ENCODE peak calls at places on chromosomes 16 and 17, in ten cellular contexts. O is activated CD4-positive, alpha-beta T cell treated with anti-CD3 and anti-CD28 coated beads, Interleukin-2, amount 50 U/mL, for 1 hour; F is kidney tubule cell; Z is A549; V is DMS 273 treated with DMSO at 0.1 percent for 48 hours; W is MCF 10A; J is heart left ventricle; P is cardiac muscle cell; R is trophoblast cell; E is OCI-LY7. B is an unnamed sample.

GRCh38 chr16:85673529-85674417 is 15.0 kb downstream of the GINS2 start:
- DNase-seq in O (no peak), V (peak), W (peak), Z (no peak), E (no peak), P (peak), R (no peak), J (no peak), F (no peak), B (peak)

GRCh38 chr17:4808378-4808767 is 1.4 kb downstream of the PLD2 start:
- DNase-seq in F (no peak), R (no peak), P (peak), J (peak), Z (no peak), O (no peak), V (no peak), E (no peak), W (peak), B (no peak)

GRCh38 chr17:29566473-29567361 is at the start of gene ABHD15:
- DNase-seq in R (peak), F (peak), W (peak), J (peak), Z (peak), P (peak), V (peak), E (peak), O (peak), B (peak)

GRCh38 chr17:31522284-31522931 is 130.9 kb downstream of the RAB11FIP4 start:
- DNase-seq in F (no peak), J (no peak), P (no peak), O (no peak), Z (no peak), V (no peak), E (no peak), R (no peak), W (no peak), B (no peak)

GRCh38 chr16:11836653-11837244 is 14.6 kb downstream of the RSL1D1 start:
- DNase-seq in J (no peak), V (no peak), F (peak), P (peak), R (peak), O (no peak), Z (peak), W (peak), E (no peak), B (peak)

GRCh38 chr17:77700165-77700881 is 258.2 kb upstream of the TNRC6C start:
- DNase-seq in W (no peak), P (no peak), F (no peak), V (no peak), E (no peak), O (no peak), R (no peak), Z (no peak), J (no peak), B (no peak)

GRCh38 chr17:79838541-79839274 is 532 bp downstream of the CBX4 start:
- DNase-seq in O (peak), R (peak), F (peak), V (no peak), E (peak), P (peak), Z (peak), W (peak), J (peak), B (peak)

GRCh38 chr16:8894736-8895334 is 12.7 kb downstream of the LITAFD start:
- DNase-seq in J (no peak), F (no peak), R (no peak), E (no peak), O (no peak), Z (no peak), P (no peak), W (no peak), V (no peak), B (no peak)

GRCh38 chr17:82241183-82241925 is 12.5 kb downstream of the SLC16A3 start:
- DNase-seq in J (peak), F (peak), Z (peak), W (peak), R (peak), O (no peak), E (no peak), V (no peak), P (peak), B (no peak)

GRCh38 chr17:77045441-77046041 is 95.2 kb upstream of the SEC14L1 start:
- DNase-seq in E (no peak), P (peak), O (no peak), W (peak), V (no peak), R (peak), J (no peak), Z (peak), F (no peak), B (no peak)

GRCh38 chr17:62014526-62014925 is 50.6 kb downstream of the MED13 start:
- DNase-seq in F (no peak), W (no peak), V (no peak), J (no peak), Z (no peak), P (peak), O (no peak), R (no peak), E (no peak), B (peak)

GRCh38 chr17:80605326-80606066 is 60.9 kb downstream of the RPTOR start:
- DNase-seq in W (peak), O (peak), Z (peak), J (no peak), V (no peak), P (peak), F (peak), E (peak), R (peak), B (no peak)

GRCh38 chr17:77602062-77602746 is 356.3 kb upstream of the TNRC6C start:
- DNase-seq in F (no peak), W (peak), E (no peak), J (no peak), P (peak), Z (no peak), V (no peak), O (no peak), R (no peak), B (no peak)

GRCh38 chr17:82876602-82877391 is 37.0 kb upstream of the ZNF750 start:
- DNase-seq in F (peak), Z (no peak), W (peak), V (no peak), E (no peak), P (peak), R (peak), J (no peak), O (no peak), B (peak)

GRCh38 chr16:15606521-15607220 is 36.3 kb downstream of the MARF1 start:
- DNase-seq in P (no peak), W (no peak), E (no peak), Z (no peak), R (no peak), J (no peak), O (no peak), V (no peak), F (no peak), B (no peak)

GRCh38 chr17:27892866-27893769 is at the start of gene LYRM9:
- DNase-seq in O (peak), J (peak), W (peak), R (peak), P (peak), E (peak), F (peak), V (peak), Z (peak), B (peak)

GRCh38 chr17:42748202-42748905 is 3.5 kb upstream of the EZH1 start:
- DNase-seq in E (no peak), F (no peak), R (no peak), V (no peak), P (no peak), W (no peak), O (no peak), J (no peak), Z (no peak), B (no peak)

GRCh38 chr16:85306071-85306792 is 194.0 kb upstream of the CIBAR2 start:
- DNase-seq in J (peak), W (peak), Z (peak), P (peak), V (no peak), O (peak), R (peak), F (peak), E (peak), B (no peak)

GRCh38 chr16:86118467-86119307 is 219.7 kb downstream of the IRF8 start:
- DNase-seq in V (no peak), P (no peak), F (peak), R (no peak), W (no peak), E (no peak), Z (no peak), J (no peak), O (no peak), B (no peak)

GRCh38 chr16:79756571-79756970 is 156.0 kb upstream of the MAF start:
- DNase-seq in V (no peak), W (no peak), P (no peak), R (no peak), O (no peak), F (no peak), J (no peak), E (no peak), Z (no peak), B (no peak)

GRCh38 chr16:83315271-83315670 is 492.5 kb upstream of the HSBP1 start:
- DNase-seq in J (no peak), R (peak), P (no peak), O (no peak), Z (no peak), F (no peak), W (no peak), E (no peak), V (no peak), B (no peak)

GRCh38 chr17:32941419-32942032 is 13.6 kb downstream of the TMEM98 start:
- DNase-seq in W (no peak), Z (no peak), V (no peak), F (no peak), J (no peak), E (no peak), R (peak), P (no peak), O (no peak), B (no peak)

GRCh38 chr16:56137269-56137668 is 54.0 kb upstream of the GNAO1 start:
- DNase-seq in E (no peak), P (no peak), R (peak), O (no peak), V (no peak), F (no peak), Z (no peak), J (no peak), W (no peak), B (no peak)

GRCh38 chr17:50691550-50692447 is 15.9 kb downstream of the ANKRD40 start:
- DNase-seq in W (peak), R (no peak), J (no peak), V (no peak), E (no peak), O (no peak), P (no peak), F (no peak), Z (peak), B (no peak)

B was measured in A673.